ENCODE peak calls at places on chromosomes 13 and 19, in ten cellular contexts. One of them, this sample, is unnamed.

GRCh38 chr13:76014618-76015315 is 378.6 kb downstream of the LMO7 start:
- DNase-seq in cardiac fibroblast: peak; percentile 33
- DNase-seq in stomach: no peak
- DNase-seq in psoas muscle: no peak
- DNase-seq in transverse colon: no peak
- DNase-seq in CD8-positive, alpha-beta T cell: no peak
- DNase-seq in coronary artery: no peak
- DNase-seq in K562: no peak
- DNase-seq in kidney epithelial cell: no peak
- DNase-seq in BE2C: no peak
- DNase-seq in this sample: peak; percentile 6

GRCh38 chr13:76754414-76754813 is 131.8 kb downstream of the KCTD12 start:
- DNase-seq in transverse colon: no peak
- DNase-seq in kidney epithelial cell: no peak
- DNase-seq in cardiac fibroblast: peak; percentile 82
- DNase-seq in psoas muscle: no peak
- DNase-seq in BE2C: peak; percentile 9
- DNase-seq in CD8-positive, alpha-beta T cell: no peak
- DNase-seq in K562: no peak
- DNase-seq in coronary artery: no peak
- DNase-seq in stomach: no peak
- DNase-seq in this sample: no peak

GRCh38 chr13:107901996-107902562 is 313.3 kb downstream of the LIG4 start:
- DNase-seq in stomach: no peak
- DNase-seq in CD8-positive, alpha-beta T cell: no peak
- DNase-seq in BE2C: no peak
- DNase-seq in transverse colon: no peak
- DNase-seq in K562: no peak
- DNase-seq in cardiac fibroblast: no peak
- DNase-seq in psoas muscle: no peak
- DNase-seq in coronary artery: no peak
- DNase-seq in kidney epithelial cell: no peak
- DNase-seq in this sample: no peak

GRCh38 chr19:16628984-16629691 is 1.1 kb upstream of the MED26 start:
- DNase-seq in cardiac fibroblast: peak; percentile 55
- DNase-seq in BE2C: peak; percentile 30
- DNase-seq in stomach: peak; percentile 48
- DNase-seq in K562: no peak
- DNase-seq in CD8-positive, alpha-beta T cell: no peak
- DNase-seq in transverse colon: peak; percentile 65
- DNase-seq in coronary artery: no peak
- DNase-seq in psoas muscle: no peak
- DNase-seq in kidney epithelial cell: no peak
- DNase-seq in this sample: peak; percentile 86

GRCh38 chr19:54937926-54938325 is 9.4 kb downstream of the NLRP7 start:
- DNase-seq in CD8-positive, alpha-beta T cell: no peak
- DNase-seq in kidney epithelial cell: no peak
- DNase-seq in stomach: no peak
- DNase-seq in K562: no peak
- DNase-seq in transverse colon: peak; percentile 8
- DNase-seq in coronary artery: no peak
- DNase-seq in BE2C: no peak
- DNase-seq in psoas muscle: no peak
- DNase-seq in cardiac fibroblast: no peak
- DNase-seq in this sample: no peak

GRCh38 chr13:95784161-95784880 is 107.4 kb downstream of the DNAJC3 start:
- DNase-seq in cardiac fibroblast: peak; percentile 66
- DNase-seq in BE2C: no peak
- DNase-seq in stomach: no peak
- DNase-seq in psoas muscle: no peak
- DNase-seq in K562: no peak
- DNase-seq in kidney epithelial cell: peak; percentile 26
- DNase-seq in transverse colon: no peak
- DNase-seq in coronary artery: no peak
- DNase-seq in CD8-positive, alpha-beta T cell: no peak
- DNase-seq in this sample: peak; percentile 84

GRCh38 chr19:33470686-33471085 is 50.9 kb downstream of the PEPD start:
- DNase-seq in kidney epithelial cell: no peak
- DNase-seq in transverse colon: no peak
- DNase-seq in CD8-positive, alpha-beta T cell: peak; percentile 15
- DNase-seq in cardiac fibroblast: no peak
- DNase-seq in psoas muscle: no peak
- DNase-seq in coronary artery: no peak
- DNase-seq in K562: no peak
- DNase-seq in BE2C: no peak
- DNase-seq in stomach: no peak
- DNase-seq in this sample: no peak

GRCh38 chr13:46804391-46804815 is 7.4 kb upstream of the ESD start:
- DNase-seq in kidney epithelial cell: peak; percentile 95
- DNase-seq in cardiac fibroblast: peak; percentile 99
- DNase-seq in CD8-positive, alpha-beta T cell: no peak
- DNase-seq in stomach: no peak
- DNase-seq in K562: no peak
- DNase-seq in psoas muscle: no peak
- DNase-seq in coronary artery: no peak
- DNase-seq in BE2C: no peak
- DNase-seq in transverse colon: no peak
- DNase-seq in this sample: peak; percentile 95

GRCh38 chr13:99285432-99286182 is 21.6 kb downstream of the GPR183 start:
- DNase-seq in coronary artery: no peak
- DNase-seq in kidney epithelial cell: no peak
- DNase-seq in stomach: no peak
- DNase-seq in transverse colon: no peak
- DNase-seq in CD8-positive, alpha-beta T cell: no peak
- DNase-seq in psoas muscle: no peak
- DNase-seq in cardiac fibroblast: no peak
- DNase-seq in BE2C: no peak
- DNase-seq in K562: no peak
- DNase-seq in this sample: no peak

GRCh38 chr19:18389736-18390074 is 3.7 kb downstream of the GDF15 start:
- DNase-seq in coronary artery: no peak
- DNase-seq in transverse colon: no peak
- DNase-seq in psoas muscle: no peak
- DNase-seq in cardiac fibroblast: no peak
- DNase-seq in K562: no peak
- DNase-seq in stomach: no peak
- DNase-seq in kidney epithelial cell: no peak
- DNase-seq in CD8-positive, alpha-beta T cell: no peak
- DNase-seq in BE2C: no peak
- DNase-seq in this sample: no peak

GRCh38 chr13:43698743-43699142 is 88.0 kb downstream of the ENOX1 start:
- DNase-seq in stomach: no peak
- DNase-seq in cardiac fibroblast: peak; percentile 63
- DNase-seq in CD8-positive, alpha-beta T cell: no peak
- DNase-seq in psoas muscle: no peak
- DNase-seq in BE2C: no peak
- DNase-seq in K562: no peak
- DNase-seq in kidney epithelial cell: no peak
- DNase-seq in transverse colon: no peak
- DNase-seq in coronary artery: no peak
- DNase-seq in this sample: peak; percentile 36

GRCh38 chr13:52446265-52446664 is 4.2 kb downstream of the VPS36 start:
- DNase-seq in CD8-positive, alpha-beta T cell: no peak
- DNase-seq in kidney epithelial cell: no peak
- DNase-seq in transverse colon: no peak
- DNase-seq in coronary artery: no peak
- DNase-seq in psoas muscle: no peak
- DNase-seq in BE2C: no peak
- DNase-seq in K562: no peak
- DNase-seq in stomach: no peak
- DNase-seq in cardiac fibroblast: no peak
- DNase-seq in this sample: no peak

GRCh38 chr19:39325778-39326680 is 5.4 kb upstream of the LRFN1 start:
- DNase-seq in psoas muscle: no peak
- DNase-seq in K562: peak; percentile 77
- DNase-seq in CD8-positive, alpha-beta T cell: no peak
- DNase-seq in stomach: no peak
- DNase-seq in coronary artery: no peak
- DNase-seq in kidney epithelial cell: no peak
- DNase-seq in BE2C: peak; percentile 49
- DNase-seq in transverse colon: no peak
- DNase-seq in cardiac fibroblast: peak; percentile 16
- DNase-seq in this sample: peak; percentile 17

GRCh38 chr13:49351871-49352270 is 92.0 kb downstream of the CAB39L start:
- DNase-seq in transverse colon: no peak
- DNase-seq in K562: no peak
- DNase-seq in psoas muscle: no peak
- DNase-seq in coronary artery: no peak
- DNase-seq in BE2C: no peak
- DNase-seq in kidney epithelial cell: no peak
- DNase-seq in cardiac fibroblast: peak; percentile 78
- DNase-seq in stomach: no peak
- DNase-seq in CD8-positive, alpha-beta T cell: no peak
- DNase-seq in this sample: peak; percentile 64

DNA sequence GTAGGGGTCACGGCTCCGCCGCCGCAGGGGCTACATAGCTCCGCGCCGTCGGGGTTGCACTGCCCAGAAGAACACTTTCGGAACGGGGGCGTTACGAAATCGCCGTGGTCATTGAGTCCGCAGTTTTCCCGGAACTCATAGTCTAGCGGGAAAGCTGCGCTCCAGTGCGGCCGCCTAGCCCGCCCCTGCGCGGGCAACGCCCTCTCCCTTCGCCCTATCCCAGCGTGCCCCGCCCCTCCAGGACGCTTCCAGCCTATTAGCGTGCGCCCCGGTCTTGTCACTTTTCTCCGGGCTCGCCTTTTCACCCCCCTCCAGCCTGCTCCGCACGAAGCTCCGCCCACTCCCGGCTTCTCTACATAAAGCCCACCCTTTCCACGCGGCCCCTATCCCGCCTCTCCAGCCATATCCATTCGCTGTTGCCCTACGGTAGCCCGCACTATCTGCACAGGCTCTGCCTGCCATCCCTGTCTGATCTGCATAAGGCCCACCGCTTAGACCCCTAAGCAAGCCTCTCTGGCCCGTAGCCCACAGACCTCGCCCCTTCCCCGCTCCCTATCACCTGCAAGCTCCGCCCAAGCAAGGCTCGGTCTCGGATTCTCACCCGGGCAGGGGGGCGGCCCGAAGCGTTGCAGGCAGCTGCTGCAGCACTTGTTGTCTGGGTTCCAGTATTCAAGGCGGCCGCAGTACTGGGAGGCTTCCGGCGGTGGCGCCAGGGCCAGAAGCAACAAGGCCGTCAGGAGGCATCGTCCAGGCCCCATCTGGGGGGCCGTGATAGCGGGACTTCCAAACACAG is 1.6 kb downstream of the IGFLR1 start:
- DNase-seq in transverse colon: peak; percentile 98
- DNase-seq in kidney epithelial cell: peak; percentile 83
- DNase-seq in psoas muscle: peak; percentile 99
- DNase-seq in BE2C: peak; percentile 99
- DNase-seq in stomach: peak; percentile 98
- DNase-seq in CD8-positive, alpha-beta T cell: peak; percentile 95
- DNase-seq in cardiac fibroblast: peak; percentile 96
- DNase-seq in coronary artery: peak; percentile 99
- DNase-seq in K562: peak; percentile 95
- DNase-seq in this sample: peak; percentile 94
- TF ChIP-seq CTCF in transverse colon: peak; percentile 25
- TF ChIP-seq CTCF in kidney epithelial cell: no peak
- TF ChIP-seq CTCF in psoas muscle: no peak
- TF ChIP-seq CTCF in BE2C: no peak
- TF ChIP-seq CTCF in stomach: no peak
- TF ChIP-seq CTCF in CD8-positive, alpha-beta T cell: no peak
- TF ChIP-seq CTCF in cardiac fibroblast: peak; percentile 29
- TF ChIP-seq CTCF in coronary artery: no peak
- TF ChIP-seq CTCF in K562: peak; percentile 53
- TF ChIP-seq CTCF in this sample: peak; percentile 26

GRCh38 chr13:41054919-41055619 is 6.2 kb upstream of the WBP4 start:
- DNase-seq in psoas muscle: no peak
- DNase-seq in stomach: no peak
- DNase-seq in CD8-positive, alpha-beta T cell: no peak
- DNase-seq in coronary artery: no peak
- DNase-seq in cardiac fibroblast: no peak
- DNase-seq in kidney epithelial cell: no peak
- DNase-seq in K562: no peak
- DNase-seq in BE2C: no peak
- DNase-seq in transverse colon: no peak
- DNase-seq in this sample: no peak
- H3K4me3 ChIP-seq in psoas muscle: no peak overlapping the region
- H3K4me3 ChIP-seq in stomach: no peak overlapping the region
- H3K4me3 ChIP-seq in CD8-positive, alpha-beta T cell: no peak overlapping the region
- H3K4me3 ChIP-seq in coronary artery: no peak overlapping the region
- H3K4me3 ChIP-seq in cardiac fibroblast: no peak overlapping the region
- H3K4me3 ChIP-seq in kidney epithelial cell: no peak overlapping the region
- H3K4me3 ChIP-seq in K562: no peak overlapping the region
- H3K4me3 ChIP-seq in BE2C: no peak overlapping the region
- H3K4me3 ChIP-seq in transverse colon: no peak overlapping the region
- H3K4me3 ChIP-seq in this sample: no peak overlapping the region

GRCh38 chr19:5969476-5969875 is 8.5 kb downstream of the RANBP3 start:
- DNase-seq in kidney epithelial cell: no peak
- DNase-seq in cardiac fibroblast: no peak
- DNase-seq in stomach: no peak
- DNase-seq in psoas muscle: no peak
- DNase-seq in transverse colon: no peak
- DNase-seq in K562: no peak
- DNase-seq in BE2C: no peak
- DNase-seq in CD8-positive, alpha-beta T cell: no peak
- DNase-seq in coronary artery: no peak
- DNase-seq in this sample: no peak

GRCh38 chr19:5967994-5968430 is 9.9 kb downstream of the RANBP3 start:
- DNase-seq in coronary artery: no peak
- DNase-seq in kidney epithelial cell: peak; percentile 63
- DNase-seq in K562: peak; percentile 68
- DNase-seq in cardiac fibroblast: peak; percentile 82
- DNase-seq in stomach: peak; percentile 67
- DNase-seq in transverse colon: peak; percentile 69
- DNase-seq in psoas muscle: peak; percentile 46
- DNase-seq in CD8-positive, alpha-beta T cell: peak; percentile 73
- DNase-seq in BE2C: peak; percentile 70
- DNase-seq in this sample: peak; percentile 79

GRCh38 chr19:5966941-5967340 is 11.0 kb downstream of the RANBP3 start:
- DNase-seq in cardiac fibroblast: no peak
- DNase-seq in kidney epithelial cell: no peak
- DNase-seq in stomach: no peak
- DNase-seq in K562: no peak
- DNase-seq in psoas muscle: no peak
- DNase-seq in coronary artery: no peak
- DNase-seq in transverse colon: no peak
- DNase-seq in BE2C: no peak
- DNase-seq in CD8-positive, alpha-beta T cell: no peak
- DNase-seq in this sample: no peak

GRCh38 chr19:5967571-5967970 is 10.4 kb downstream of the RANBP3 start:
- DNase-seq in coronary artery: no peak
- DNase-seq in transverse colon: no peak
- DNase-seq in CD8-positive, alpha-beta T cell: no peak
- DNase-seq in K562: no peak
- DNase-seq in BE2C: no peak
- DNase-seq in psoas muscle: no peak
- DNase-seq in stomach: no peak
- DNase-seq in cardiac fibroblast: no peak
- DNase-seq in kidney epithelial cell: no peak
- DNase-seq in this sample: no peak

GRCh38 chr19:5968431-5969373 is 9.2 kb downstream of the RANBP3 start:
- DNase-seq in K562: no peak
- DNase-seq in transverse colon: no peak
- DNase-seq in coronary artery: no peak
- DNase-seq in stomach: no peak
- DNase-seq in BE2C: no peak
- DNase-seq in cardiac fibroblast: no peak
- DNase-seq in kidney epithelial cell: no peak
- DNase-seq in psoas muscle: no peak
- DNase-seq in CD8-positive, alpha-beta T cell: no peak
- DNase-seq in this sample: no peak
- TF ChIP-seq CTCF in K562: no peak
- TF ChIP-seq CTCF in transverse colon: no peak
- TF ChIP-seq CTCF in coronary artery: no peak
- TF ChIP-seq CTCF in stomach: no peak
- TF ChIP-seq CTCF in BE2C: no peak
- TF ChIP-seq CTCF in cardiac fibroblast: no peak
- TF ChIP-seq CTCF in kidney epithelial cell: no peak
- TF ChIP-seq CTCF in psoas muscle: no peak
- TF ChIP-seq CTCF in CD8-positive, alpha-beta T cell: no peak
- TF ChIP-seq CTCF in this sample: no peak

GRCh38 chr19:40575326-40575725 is 1.3 kb upstream of the SHKBP1 start:
- DNase-seq in kidney epithelial cell: no peak
- DNase-seq in transverse colon: no peak
- DNase-seq in K562: no peak
- DNase-seq in CD8-positive, alpha-beta T cell: no peak
- DNase-seq in cardiac fibroblast: no peak
- DNase-seq in BE2C: no peak
- DNase-seq in stomach: no peak
- DNase-seq in coronary artery: no peak
- DNase-seq in psoas muscle: no peak
- DNase-seq in this sample: no peak
- H3K4me3 ChIP-seq in kidney epithelial cell: no peak overlapping the region
- H3K4me3 ChIP-seq in transverse colon: no peak overlapping the region
- H3K4me3 ChIP-seq in K562: no peak overlapping the region
- H3K4me3 ChIP-seq in CD8-positive, alpha-beta T cell: no peak overlapping the region
- H3K4me3 ChIP-seq in cardiac fibroblast: no peak overlapping the region
- H3K4me3 ChIP-seq in BE2C: no peak overlapping the region
- H3K4me3 ChIP-seq in stomach: no peak overlapping the region
- H3K4me3 ChIP-seq in coronary artery: no peak overlapping the region
- H3K4me3 ChIP-seq in psoas muscle: no peak overlapping the region
- H3K4me3 ChIP-seq in this sample: no peak overlapping the region